ENCODE peak calls at places on chromosomes 4 and X, in ten cellular contexts. F, H, T, R, W, S, B, L, P and N are unnamed samples.

GRCh38 chr4:121330180-121330665 is 50.6 kb downstream of the QRFPR start:
- DNase-seq in B (no peak), P (no peak), T (no peak), L (no peak), F (no peak), S (no peak), W (no peak), H (no peak), R (no peak), N (no peak)

GRCh38 chrX:101051153-101051548 is 760 bp downstream of the TRMT2B start:
- DNase-seq in H (no peak), L (no peak), P (peak), W (no peak), R (no peak), T (no peak), S (no peak), F (no peak), B (no peak), N (no peak)

GRCh38 chrX:56994375-56995270 is 718 bp downstream of the SPIN3 start:
- DNase-seq in F (no peak), P (no peak), H (no peak), R (no peak), B (no peak), T (no peak), W (peak), S (peak), L (no peak), N (no peak)

GRCh38 chr4:183987987-183988392 is 82.9 kb downstream of the STOX2 start:
- DNase-seq in T (no peak), L (no peak), F (peak), R (peak), W (peak), H (no peak), P (peak), S (peak), B (peak), N (peak)

GRCh38 chrX:150463566-150463965 is 100.4 kb downstream of the MAMLD1 start:
- DNase-seq in R (no peak), H (no peak), L (no peak), S (no peak), B (no peak), F (no peak), P (no peak), W (no peak), T (no peak), N (no peak)

GRCh38 chrX:8971116-8971515 is 62.8 kb downstream of the FAM9B start:
- DNase-seq in T (no peak), F (no peak), S (peak), B (peak), W (no peak), H (no peak), L (no peak), P (no peak), R (peak), N (no peak)

GRCh38 chr4:7366180-7366957 is 68.4 kb downstream of the PSAPL1 start:
- DNase-seq in H (no peak), B (no peak), F (no peak), L (no peak), P (no peak), W (no peak), T (no peak), S (no peak), R (no peak), N (no peak)

GRCh38 chrX:37608156-37608555 is 36.7 kb downstream of the LANCL3 start:
- DNase-seq in F (no peak), T (no peak), L (no peak), R (no peak), S (no peak), B (no peak), P (no peak), W (no peak), H (no peak), N (no peak)

GRCh38 chrX:48696301-48697181 is at the start of gene SUV39H1:
- DNase-seq in H (peak), T (peak), S (peak), P (peak), L (peak), R (peak), F (peak), W (peak), B (peak), N (peak)

GRCh38 chrX:56661193-56661592 is 67.8 kb upstream of the NBDY start:
- DNase-seq in H (no peak), P (no peak), L (no peak), S (no peak), T (no peak), F (no peak), B (no peak), R (no peak), W (no peak), N (no peak)

GRCh38 chrX:7943600-7944245 is 16.5 kb upstream of the PNPLA4 start:
- DNase-seq in R (no peak), T (no peak), S (no peak), L (no peak), H (no peak), P (no peak), F (no peak), B (no peak), W (no peak), N (no peak)

GRCh38 chrX:151815461-151815860 is 80.9 kb downstream of the CNGA2 start:
- DNase-seq in S (no peak), L (no peak), W (no peak), P (no peak), T (no peak), R (no peak), B (no peak), F (no peak), H (no peak), N (no peak)

GRCh38 chr4:6617246-6617645 is 23.2 kb upstream of the MRFAP1 start:
- DNase-seq in P (no peak), R (no peak), F (no peak), T (no peak), S (no peak), W (no peak), L (no peak), H (no peak), B (no peak), N (no peak)

GRCh38 chrX:429266-429825 is 42.6 kb upstream of the PPP2R3B start:
- DNase-seq in P (no peak), W (no peak), H (no peak), B (no peak), R (no peak), S (no peak), T (no peak), F (no peak), L (no peak), N (no peak)

GRCh38 chr4:13322681-13323101 is 161.4 kb downstream of the RAB28 start:
- DNase-seq in R (no peak), H (no peak), P (no peak), B (no peak), S (peak), T (no peak), L (no peak), W (no peak), F (no peak), N (no peak)

GRCh38 chr4:53558981-53559620 is 32.2 kb downstream of the LNX1 start:
- DNase-seq in T (no peak), F (no peak), B (no peak), W (no peak), P (no peak), S (no peak), H (no peak), R (no peak), L (no peak), N (no peak)

GRCh38 chr4:66275381-66276060 is 605.2 kb upstream of the EPHA5 start:
- DNase-seq in S (no peak), F (no peak), L (no peak), T (no peak), H (no peak), B (no peak), R (no peak), P (no peak), W (no peak), N (no peak)

GRCh38 chr4:40984051-40984450 is 230.3 kb downstream of the APBB2 start:
- DNase-seq in B (no peak), L (no peak), H (no peak), W (no peak), P (no peak), F (peak), R (no peak), S (peak), T (no peak), N (no peak)

GRCh38 chrX:138859421-138859820 is 147.9 kb upstream of the FGF13 start:
- DNase-seq in B (no peak), W (no peak), T (no peak), S (no peak), R (no peak), F (no peak), L (no peak), P (no peak), H (no peak), N (no peak)

GRCh38 chr4:136651278-136651667 is 881.0 kb downstream of the PCDH18 start:
- DNase-seq in R (no peak), F (no peak), L (no peak), T (no peak), S (peak), B (no peak), P (no peak), W (no peak), H (no peak), N (no peak)

GRCh38 chr4:103091601-103092223 is 7.9 kb downstream of the BDH2 start:
- DNase-seq in W (no peak), S (peak), T (no peak), B (peak), P (no peak), H (no peak), F (no peak), R (peak), L (no peak), N (no peak)

GRCh38 chr4:111943796-111944203 is 201.5 kb upstream of the FAM241A start:
- DNase-seq in F (no peak), H (no peak), L (peak), T (peak), P (no peak), S (no peak), R (peak), W (no peak), B (peak), N (no peak)

GRCh38 chrX:133965321-133965720 is 20.1 kb downstream of the GPC3 start:
- DNase-seq in H (no peak), P (no peak), R (no peak), L (no peak), F (no peak), B (no peak), W (no peak), T (no peak), S (no peak), N (no peak)

GRCh38 chr4:124931050-124931449 is 218.5 kb upstream of the ANKRD50 start:
- DNase-seq in F (no peak), L (no peak), P (no peak), H (no peak), S (peak), T (no peak), R (no peak), W (no peak), B (no peak), N (no peak)

GRCh38 chrX:10749113-10749512 is 128.7 kb upstream of the MID1 start:
- DNase-seq in F (no peak), W (no peak), H (no peak), L (no peak), T (no peak), S (peak), R (no peak), B (no peak), P (no peak), N (no peak)

GRCh38 chr4:98746530-98746929 is 88.1 kb upstream of the TSPAN5 start:
- DNase-seq in W (no peak), L (no peak), F (no peak), R (no peak), S (peak), T (no peak), B (no peak), P (no peak), H (no peak), N (no peak)

DNA sequence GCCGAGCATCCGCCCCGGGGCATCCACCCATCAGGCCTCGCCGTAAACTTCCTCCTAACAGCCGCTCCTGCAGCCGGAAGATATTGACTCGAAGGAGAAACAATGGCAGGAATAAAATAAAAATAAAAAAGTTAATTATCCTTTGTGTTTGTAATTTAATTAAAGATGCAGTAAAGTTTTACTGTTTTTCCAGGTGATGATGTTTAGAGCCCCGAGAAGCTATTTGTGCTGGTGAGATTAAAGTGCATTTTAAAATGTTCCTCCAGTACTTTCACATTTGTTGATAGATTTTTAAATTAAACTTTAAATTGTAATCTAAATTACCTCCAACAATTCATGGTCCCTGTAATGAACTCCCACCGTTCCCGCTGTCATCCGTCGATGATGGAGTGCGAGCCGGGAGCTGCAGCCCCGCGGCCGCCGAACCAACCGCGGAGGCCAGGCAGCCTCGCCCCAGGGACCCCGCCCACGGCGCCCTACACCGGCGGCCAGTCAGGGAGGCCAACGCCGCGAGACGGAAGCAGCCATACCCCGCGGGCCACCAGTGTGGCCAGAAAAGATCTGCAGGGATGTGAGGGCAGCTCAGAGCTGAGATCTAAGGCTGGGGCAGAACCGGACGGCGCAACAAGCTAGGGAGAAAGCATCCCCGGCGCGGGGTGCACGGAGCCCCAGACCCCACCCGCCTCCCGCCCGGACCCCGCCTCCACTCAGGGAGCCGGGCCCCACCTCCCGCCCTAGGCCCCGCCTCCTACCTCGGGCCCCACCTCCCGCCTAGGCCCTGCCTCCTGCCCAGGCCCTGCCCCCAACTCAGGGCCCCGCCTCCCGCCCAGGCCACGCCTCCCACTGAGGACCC is 104.1 kb downstream of the FAM53A start:
- DNase-seq in T (peak), R (peak), F (no peak), P (peak), B (peak), S (no peak), L (no peak), H (peak), W (peak), N (peak)
- TF ChIP-seq POLR2A in T (no peak), R (peak), F (peak), P (peak), B (peak), S (no peak), L (no peak), H (no peak), W (peak), N (peak)

GRCh38 chrX:109735241-109735744 is 2.2 kb upstream of the ACSL4 start:
- DNase-seq in W (no peak), P (no peak), F (no peak), T (no peak), L (no peak), H (no peak), S (no peak), R (no peak), B (no peak), N (no peak)

GRCh38 chrX:109732780-109733657 is at the start of gene ACSL4:
- DNase-seq in P (peak), B (peak), R (peak), F (peak), H (peak), S (peak), W (peak), L (peak), T (peak), N (peak)

GRCh38 chrX:109733658-109734022 is 583 bp upstream of the ACSL4 start:
- DNase-seq in T (no peak), B (no peak), F (no peak), S (no peak), R (no peak), W (no peak), P (no peak), H (no peak), L (no peak), N (no peak)

DNA sequence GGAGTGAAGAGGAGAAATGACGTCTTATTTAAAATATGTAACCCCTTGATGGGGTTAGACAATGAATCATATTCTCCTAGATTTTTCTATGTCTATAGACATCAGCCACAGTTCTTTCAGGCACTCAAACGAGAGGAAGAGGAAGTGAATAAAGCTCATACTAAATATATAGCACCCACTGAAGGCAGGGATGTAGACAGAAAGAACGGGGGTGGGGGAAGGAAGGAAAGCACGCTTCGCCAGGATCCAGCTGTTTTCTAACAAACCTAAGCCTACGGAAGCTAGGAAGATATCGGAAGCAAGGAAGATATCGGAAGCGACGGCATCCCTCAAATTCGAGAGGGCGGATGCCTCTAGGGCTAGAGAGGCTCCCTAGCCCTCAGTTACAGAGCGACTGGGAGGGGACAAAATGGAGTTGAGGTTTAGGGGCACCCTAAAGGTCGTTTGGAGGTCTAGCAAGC is 708 bp downstream of the ACSL4 start:
- DNase-seq in L (peak), S (peak), H (no peak), W (no peak), R (peak), P (no peak), B (peak), T (no peak), F (no peak), N (peak)
- TF ChIP-seq POLR2A in L (no peak), S (peak), H (no peak), W (no peak), R (no peak), P (no peak), B (no peak), T (no peak), F (no peak), N (no peak)

GRCh38 chrX:41085105-41085882 is at the start of gene USP9X:
- DNase-seq in F (peak), R (peak), S (peak), B (peak), T (peak), P (peak), L (peak), H (peak), W (peak), N (peak)
- TF ChIP-seq POLR2A in F (no peak), R (peak), S (peak), B (peak), T (no peak), P (no peak), L (no peak), H (no peak), W (no peak), N (peak)

GRCh38 chrX:1537031-1537715 is at the start of gene P2RY8:
- DNase-seq in P (peak), L (no peak), B (peak), H (peak), F (no peak), S (no peak), R (peak), W (peak), T (peak), N (no peak)
- TF ChIP-seq POLR2A in P (no peak), L (peak), B (peak), H (no peak), F (no peak), S (no peak), R (no peak), W (no peak), T (no peak), N (no peak)

DNA sequence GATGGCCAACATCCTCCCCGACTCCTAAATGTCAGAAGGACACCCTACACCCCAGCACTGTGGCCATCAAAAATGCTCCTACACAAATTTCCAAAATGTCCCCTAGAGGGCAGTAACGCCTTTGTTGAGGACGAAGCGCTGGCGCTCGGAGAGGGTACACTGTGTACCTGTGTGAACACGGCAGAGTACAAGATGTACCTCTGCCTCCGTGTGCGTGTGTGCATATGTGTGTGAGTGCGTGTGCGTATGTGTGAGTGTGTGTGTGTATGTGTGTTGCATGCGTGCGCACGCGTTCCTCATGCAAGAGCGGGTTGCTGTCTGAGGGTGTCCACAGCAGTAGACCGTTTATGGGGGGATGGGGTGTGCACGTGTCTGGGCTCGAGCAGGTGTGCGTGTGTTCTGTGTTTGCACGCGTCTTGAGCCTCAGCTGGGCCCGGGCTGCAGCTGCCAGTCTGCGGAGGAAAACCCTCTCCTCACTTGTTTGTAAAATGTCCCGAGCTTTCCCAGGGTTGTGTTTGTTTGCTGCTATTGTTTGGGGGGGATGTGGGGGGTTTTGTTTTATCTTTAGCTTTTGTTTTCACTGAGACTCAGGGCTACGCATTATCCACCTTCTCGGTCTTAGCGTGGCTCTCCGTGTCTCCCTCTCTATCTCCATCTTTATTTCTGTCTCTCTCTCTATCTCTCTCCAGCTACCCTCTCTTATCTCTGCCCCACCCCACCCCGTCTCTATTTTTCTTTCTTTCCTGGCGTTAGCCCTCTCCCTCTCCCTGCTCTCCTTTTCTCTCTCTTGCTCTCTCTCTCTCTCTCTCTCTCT is 10.4 kb upstream of the TSPYL2 start:
- DNase-seq in T (peak), W (peak), S (peak), H (peak), R (peak), L (peak), B (peak), P (peak), F (no peak), N (no peak)
- TF ChIP-seq POLR2A in T (no peak), W (no peak), S (no peak), H (no peak), R (no peak), L (no peak), B (no peak), P (no peak), F (no peak), N (no peak)

DNA sequence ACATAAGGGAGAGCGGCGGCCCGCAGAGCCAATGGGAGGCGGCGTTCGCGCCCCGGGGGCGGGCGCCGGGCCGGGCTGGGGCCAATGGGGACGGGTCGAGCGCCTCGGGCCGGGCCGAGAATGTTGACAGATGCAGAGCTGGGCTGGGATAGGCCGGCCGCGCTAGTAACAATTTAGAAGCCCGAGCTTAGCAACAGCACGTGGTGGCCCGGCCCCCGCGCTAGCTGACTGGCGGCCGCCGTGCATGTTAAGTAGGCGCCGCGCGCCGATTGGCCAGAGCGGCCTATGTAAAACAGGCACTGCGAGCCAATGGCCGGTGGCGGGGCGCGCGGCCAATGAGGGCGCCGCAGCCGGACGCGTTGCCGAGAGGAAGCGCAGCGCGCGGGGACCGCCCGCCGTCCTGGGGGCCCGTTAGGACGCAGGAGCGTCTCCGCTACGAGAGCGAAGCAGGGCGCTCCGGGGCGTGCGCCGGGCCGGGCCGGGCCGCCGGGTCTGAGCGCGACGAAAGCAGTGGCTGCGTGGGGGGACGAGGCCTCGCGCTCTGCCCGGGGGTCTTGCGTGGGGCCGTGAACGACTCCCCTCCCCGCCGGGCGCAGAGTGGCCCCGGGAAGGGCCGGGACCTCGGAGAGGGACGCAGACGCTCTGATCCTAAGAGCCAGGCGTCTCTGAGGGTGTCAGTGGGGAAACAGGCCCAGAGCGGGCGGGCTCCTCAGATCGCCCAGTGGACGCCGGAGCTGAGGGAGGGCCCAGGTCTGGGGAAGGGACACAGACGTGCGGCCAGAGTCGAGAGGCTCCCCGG is 435 bp upstream of the MXD4 start:
- DNase-seq in P (peak), S (peak), W (peak), B (peak), L (peak), H (peak), R (peak), F (peak), T (peak), N (peak)
- TF ChIP-seq POLR2A in P (peak), S (peak), W (peak), B (peak), L (peak), H (no peak), R (peak), F (peak), T (no peak), N (peak)